ENCODE peak calls at places on chromosomes 12 and 14, in six cellular contexts. One of them, this sample, is unnamed.

GRCh38 chr12:46702581-46703344 is 123.0 kb downstream of the SLC38A4 start:
- DNase-seq in suprapubic skin: no peak
- DNase-seq in A549: no peak
- DNase-seq in transverse colon: no peak
- DNase-seq in ovary: no peak
- DNase-seq in stomach: no peak
- DNase-seq in this sample: no peak

GRCh38 chr14:102574840-102575478 is 17.5 kb upstream of the RCOR1 start:
- DNase-seq in suprapubic skin: no peak
- DNase-seq in A549: no peak
- DNase-seq in transverse colon: no peak
- DNase-seq in ovary: no peak
- DNase-seq in stomach: no peak
- DNase-seq in this sample: no peak

GRCh38 chr12:5864913-5865312 is 80.1 kb downstream of the ANO2 start:
- DNase-seq in suprapubic skin: no peak
- DNase-seq in A549: no peak
- DNase-seq in transverse colon: no peak
- DNase-seq in ovary: no peak
- DNase-seq in stomach: no peak
- DNase-seq in this sample: no peak

GRCh38 chr12:47785036-47785886 is 12.2 kb downstream of the SLC48A1 start:
- DNase-seq in suprapubic skin: no peak
- DNase-seq in A549: no peak
- DNase-seq in transverse colon: no peak
- DNase-seq in ovary: peak; percentile 82
- DNase-seq in stomach: no peak
- DNase-seq in this sample: no peak

GRCh38 chr12:49489720-49490119 is 49.1 kb upstream of the KCNH3 start:
- DNase-seq in suprapubic skin: no peak
- DNase-seq in A549: no peak
- DNase-seq in transverse colon: no peak
- DNase-seq in ovary: no peak
- DNase-seq in stomach: no peak
- DNase-seq in this sample: no peak

GRCh38 chr14:60355768-60356167 is 106.7 kb downstream of the PPM1A start:
- DNase-seq in suprapubic skin: no peak
- DNase-seq in A549: no peak
- DNase-seq in transverse colon: no peak
- DNase-seq in ovary: no peak
- DNase-seq in stomach: no peak
- DNase-seq in this sample: no peak

GRCh38 chr14:74474376-74474775 is 18.7 kb downstream of the NPC2 start:
- DNase-seq in suprapubic skin: no peak
- DNase-seq in A549: no peak
- DNase-seq in transverse colon: no peak
- DNase-seq in ovary: no peak
- DNase-seq in stomach: no peak
- DNase-seq in this sample: no peak

GRCh38 chr12:65958456-65958855 is 134.2 kb downstream of the HMGA2 start:
- DNase-seq in suprapubic skin: no peak
- DNase-seq in A549: no peak
- DNase-seq in transverse colon: no peak
- DNase-seq in ovary: no peak
- DNase-seq in stomach: no peak
- DNase-seq in this sample: no peak

DNA sequence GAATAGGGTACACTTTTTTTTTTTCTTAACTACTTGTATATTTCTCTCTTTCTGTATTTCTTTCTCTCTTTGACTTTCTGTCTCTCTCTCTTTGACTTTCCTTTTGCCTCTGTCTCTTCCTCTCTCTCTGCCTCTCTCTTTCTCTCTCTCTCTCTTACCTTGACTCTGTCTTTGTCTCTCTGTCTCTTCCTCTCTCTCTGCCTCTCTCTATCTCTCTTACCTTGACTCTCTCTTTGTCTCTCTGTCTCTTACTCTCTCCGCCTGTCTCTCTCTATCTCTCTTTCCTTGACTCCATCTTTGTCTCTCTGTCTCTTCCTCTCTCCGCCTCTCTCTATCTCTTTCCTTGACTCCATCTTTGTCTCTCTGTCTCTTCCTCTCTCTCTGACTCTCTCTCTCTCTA is 62.4 kb upstream of the PRMT8 start:
- DNase-seq in suprapubic skin: no peak
- DNase-seq in A549: no peak
- DNase-seq in transverse colon: no peak
- DNase-seq in ovary: no peak
- DNase-seq in stomach: no peak
- DNase-seq in this sample: no peak
- H3K27ac ChIP-seq in suprapubic skin: no peak overlapping the region
- H3K27ac ChIP-seq in A549: no peak overlapping the region
- H3K27ac ChIP-seq in transverse colon: no peak overlapping the region
- H3K27ac ChIP-seq in ovary: no peak overlapping the region
- H3K27ac ChIP-seq in stomach: no peak overlapping the region
- H3K27ac ChIP-seq in this sample: no peak overlapping the region

GRCh38 chr12:33486058-33486457 is 46.4 kb upstream of the SYT10 start:
- DNase-seq in suprapubic skin: no peak
- DNase-seq in A549: no peak
- DNase-seq in transverse colon: no peak
- DNase-seq in ovary: no peak
- DNase-seq in stomach: no peak
- DNase-seq in this sample: no peak
- TF ChIP-seq EP300 in suprapubic skin: no peak
- TF ChIP-seq EP300 in A549: no peak
- TF ChIP-seq EP300 in transverse colon: no peak
- TF ChIP-seq EP300 in ovary: no peak
- TF ChIP-seq EP300 in stomach: no peak
- TF ChIP-seq EP300 in this sample: no peak

GRCh38 chr12:106956048-106956935 is 585 bp downstream of the TMEM263 start:
- DNase-seq in suprapubic skin: peak; percentile 86
- DNase-seq in A549: peak; percentile 61
- DNase-seq in transverse colon: peak; percentile 67
- DNase-seq in ovary: peak; percentile 88
- DNase-seq in stomach: peak; percentile 67
- DNase-seq in this sample: no peak
- TF ChIP-seq CTCF in suprapubic skin: no peak
- TF ChIP-seq CTCF in A549: peak; percentile 38
- TF ChIP-seq CTCF in transverse colon: no peak
- TF ChIP-seq CTCF in ovary: no peak
- TF ChIP-seq CTCF in stomach: no peak
- TF ChIP-seq CTCF in this sample: no peak

GRCh38 chr14:68262567-68262966 is 443.0 kb downstream of the RAD51B start:
- DNase-seq in suprapubic skin: no peak
- DNase-seq in A549: no peak
- DNase-seq in transverse colon: no peak
- DNase-seq in ovary: no peak
- DNase-seq in stomach: no peak
- DNase-seq in this sample: no peak
- H3K27ac ChIP-seq in suprapubic skin: no peak overlapping the region
- H3K27ac ChIP-seq in A549: peak overlapping the region; percentile 50
- H3K27ac ChIP-seq in transverse colon: no peak overlapping the region
- H3K27ac ChIP-seq in ovary: no peak overlapping the region
- H3K27ac ChIP-seq in stomach: no peak overlapping the region
- H3K27ac ChIP-seq in this sample: no peak overlapping the region

DNA sequence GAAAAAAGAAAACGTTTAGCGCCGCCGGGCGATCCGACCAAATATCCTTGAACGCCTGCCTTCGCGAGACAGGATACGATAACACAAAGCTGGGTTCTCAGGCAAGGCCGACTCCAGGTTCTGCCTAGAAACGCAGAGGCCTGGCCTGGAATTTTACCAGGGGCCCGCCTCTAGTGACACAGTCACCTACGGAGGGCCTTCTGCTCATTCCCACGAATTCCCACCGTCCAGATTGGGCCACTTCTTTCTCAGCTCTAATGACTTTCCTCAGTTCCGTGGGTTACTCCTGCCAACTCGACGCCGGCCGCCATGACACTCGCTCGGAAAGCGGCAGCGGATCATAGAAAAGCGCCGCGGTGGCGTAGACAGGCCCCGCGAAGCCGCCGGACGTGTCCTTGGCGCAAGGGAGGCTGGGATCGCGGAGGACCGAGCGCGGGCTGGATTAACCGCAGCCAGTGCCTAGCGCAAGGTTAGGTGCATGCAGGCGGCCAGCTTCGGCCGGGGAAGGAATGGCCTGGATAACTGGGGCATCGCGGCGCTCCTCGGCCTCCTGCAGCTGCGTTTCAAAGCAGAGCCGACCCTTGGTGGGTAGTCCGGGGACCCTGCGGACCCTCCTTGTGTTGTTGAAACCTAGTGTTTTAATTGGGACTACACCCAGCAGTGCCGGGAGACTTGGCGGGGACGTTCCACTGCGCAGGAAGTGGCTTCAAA is at the start of gene TRIP11:
- DNase-seq in suprapubic skin: peak; percentile 95
- DNase-seq in A549: peak; percentile 94
- DNase-seq in transverse colon: peak; percentile 96
- DNase-seq in ovary: peak; percentile 95
- DNase-seq in stomach: peak; percentile 95
- DNase-seq in this sample: peak; percentile 94
- TF ChIP-seq EP300 in suprapubic skin: no peak
- TF ChIP-seq EP300 in A549: no peak
- TF ChIP-seq EP300 in transverse colon: no peak
- TF ChIP-seq EP300 in ovary: no peak
- TF ChIP-seq EP300 in stomach: no peak
- TF ChIP-seq EP300 in this sample: no peak

GRCh38 chr14:91317381-91318313 is 73.1 kb upstream of the GPR68 start:
- DNase-seq in suprapubic skin: no peak
- DNase-seq in A549: no peak
- DNase-seq in transverse colon: peak; percentile 87
- DNase-seq in ovary: peak; percentile 83
- DNase-seq in stomach: peak; percentile 83
- DNase-seq in this sample: no peak
- TF ChIP-seq CTCF in suprapubic skin: peak; percentile 9
- TF ChIP-seq CTCF in A549: no peak
- TF ChIP-seq CTCF in transverse colon: peak; percentile 9
- TF ChIP-seq CTCF in ovary: no peak
- TF ChIP-seq CTCF in stomach: no peak
- TF ChIP-seq CTCF in this sample: peak; percentile 7

GRCh38 chr14:94460631-94461416 is 8.2 kb upstream of the SERPINA11 start:
- DNase-seq in suprapubic skin: peak; percentile 32
- DNase-seq in A549: no peak
- DNase-seq in transverse colon: no peak
- DNase-seq in ovary: no peak
- DNase-seq in stomach: no peak
- DNase-seq in this sample: no peak
- H3K27ac ChIP-seq in suprapubic skin: no peak overlapping the region
- H3K27ac ChIP-seq in A549: no peak overlapping the region
- H3K27ac ChIP-seq in transverse colon: no peak overlapping the region
- H3K27ac ChIP-seq in ovary: no peak overlapping the region
- H3K27ac ChIP-seq in stomach: no peak overlapping the region
- H3K27ac ChIP-seq in this sample: no peak overlapping the region

GRCh38 chr12:72077111-72077820 is 138.6 kb downstream of the TPH2 start:
- DNase-seq in suprapubic skin: no peak
- DNase-seq in A549: no peak
- DNase-seq in transverse colon: no peak
- DNase-seq in ovary: no peak
- DNase-seq in stomach: no peak
- DNase-seq in this sample: no peak
- TF ChIP-seq EP300 in suprapubic skin: no peak
- TF ChIP-seq EP300 in A549: no peak
- TF ChIP-seq EP300 in transverse colon: no peak
- TF ChIP-seq EP300 in ovary: no peak
- TF ChIP-seq EP300 in stomach: no peak
- TF ChIP-seq EP300 in this sample: no peak